ENCODE peak calls at places on chromosomes 11 and 22, in seven cellular contexts. One of them, this sample, is unnamed.

GRCh38 chr11:76200006-76200940 is 6.0 kb downstream of the WNT11 start:
- DNase-seq in adipocyte: no peak
- DNase-seq in IMR-90: no peak
- DNase-seq in HCT116: no peak
- DNase-seq in keratinocyte: no peak
- DNase-seq in neural progenitor cell: no peak
- DNase-seq in GM23248: no peak
- DNase-seq in this sample: no peak

GRCh38 chr11:46362146-46363030 is 15.1 kb downstream of the DGKZ start:
- DNase-seq in IMR-90: no peak
- DNase-seq in keratinocyte: no peak
- DNase-seq in adipocyte: no peak
- DNase-seq in neural progenitor cell: no peak
- DNase-seq in HCT116: no peak
- DNase-seq in GM23248: no peak
- DNase-seq in this sample: no peak

GRCh38 chr11:64854534-64855502 is 10.4 kb upstream of the CDC42BPG start:
- DNase-seq in GM23248: peak
- DNase-seq in HCT116: peak
- DNase-seq in IMR-90: peak
- DNase-seq in adipocyte: peak
- DNase-seq in neural progenitor cell: no peak
- DNase-seq in keratinocyte: peak
- DNase-seq in this sample: no peak

GRCh38 chr11:119519796-119520195 is 96.8 kb upstream of the THY1 start:
- DNase-seq in IMR-90: no peak
- DNase-seq in HCT116: no peak
- DNase-seq in adipocyte: no peak
- DNase-seq in GM23248: no peak
- DNase-seq in keratinocyte: no peak
- DNase-seq in neural progenitor cell: no peak
- DNase-seq in this sample: no peak

GRCh38 chr11:122128146-122128545 is 12.1 kb upstream of the BLID start:
- DNase-seq in neural progenitor cell: no peak
- DNase-seq in IMR-90: no peak
- DNase-seq in GM23248: no peak
- DNase-seq in HCT116: no peak
- DNase-seq in adipocyte: no peak
- DNase-seq in keratinocyte: no peak
- DNase-seq in this sample: no peak

GRCh38 chr11:18347471-18348125 is 25.2 kb downstream of the GTF2H1 start:
- DNase-seq in neural progenitor cell: no peak
- DNase-seq in GM23248: peak
- DNase-seq in adipocyte: peak
- DNase-seq in keratinocyte: no peak
- DNase-seq in IMR-90: peak
- DNase-seq in HCT116: no peak
- DNase-seq in this sample: no peak

GRCh38 chr11:10488581-10489443 is 33.7 kb downstream of the AMPD3 start:
- DNase-seq in adipocyte: no peak
- DNase-seq in keratinocyte: peak
- DNase-seq in IMR-90: no peak
- DNase-seq in neural progenitor cell: no peak
- DNase-seq in HCT116: no peak
- DNase-seq in GM23248: no peak
- DNase-seq in this sample: no peak

GRCh38 chr22:49433717-49434611 is 393.7 kb downstream of the BRD1 start:
- DNase-seq in IMR-90: no peak
- DNase-seq in adipocyte: no peak
- DNase-seq in HCT116: no peak
- DNase-seq in GM23248: no peak
- DNase-seq in neural progenitor cell: peak
- DNase-seq in keratinocyte: no peak
- DNase-seq in this sample: no peak

GRCh38 chr11:11407065-11407737 is 54.2 kb upstream of the CSNK2A3 start:
- DNase-seq in adipocyte: no peak
- DNase-seq in GM23248: no peak
- DNase-seq in IMR-90: no peak
- DNase-seq in keratinocyte: no peak
- DNase-seq in neural progenitor cell: no peak
- DNase-seq in HCT116: no peak
- DNase-seq in this sample: no peak

GRCh38 chr11:45037425-45038005 is 86.8 kb upstream of the TP53I11 start:
- DNase-seq in neural progenitor cell: no peak
- DNase-seq in IMR-90: no peak
- DNase-seq in keratinocyte: no peak
- DNase-seq in HCT116: no peak
- DNase-seq in GM23248: no peak
- DNase-seq in adipocyte: no peak
- DNase-seq in this sample: no peak

GRCh38 chr11:128157423-128158298 is 429.7 kb downstream of the ETS1 start:
- DNase-seq in HCT116: peak
- DNase-seq in IMR-90: peak
- DNase-seq in keratinocyte: no peak
- DNase-seq in adipocyte: peak
- DNase-seq in GM23248: peak
- DNase-seq in neural progenitor cell: peak
- DNase-seq in this sample: peak

GRCh38 chr11:122746050-122746478 is 90.5 kb downstream of the UBASH3B start:
- DNase-seq in IMR-90: no peak
- DNase-seq in neural progenitor cell: no peak
- DNase-seq in HCT116: no peak
- DNase-seq in keratinocyte: no peak
- DNase-seq in GM23248: no peak
- DNase-seq in adipocyte: no peak
- DNase-seq in this sample: no peak

GRCh38 chr22:22595001-22595835 is 36.2 kb upstream of the PRAME start:
- DNase-seq in keratinocyte: no peak
- DNase-seq in GM23248: no peak
- DNase-seq in adipocyte: no peak
- DNase-seq in HCT116: no peak
- DNase-seq in IMR-90: no peak
- DNase-seq in neural progenitor cell: no peak
- DNase-seq in this sample: no peak

GRCh38 chr11:25633230-25633629 is 698.7 kb upstream of the ANO3 start:
- DNase-seq in neural progenitor cell: no peak
- DNase-seq in keratinocyte: no peak
- DNase-seq in IMR-90: no peak
- DNase-seq in HCT116: no peak
- DNase-seq in GM23248: no peak
- DNase-seq in adipocyte: no peak
- DNase-seq in this sample: no peak

GRCh38 chr22:42060489-42060888 is 10.1 kb downstream of the NAGA start:
- DNase-seq in neural progenitor cell: no peak
- DNase-seq in HCT116: no peak
- DNase-seq in adipocyte: no peak
- DNase-seq in IMR-90: no peak
- DNase-seq in GM23248: no peak
- DNase-seq in keratinocyte: no peak
- DNase-seq in this sample: no peak

GRCh38 chr11:3920148-3920852 is 64.8 kb downstream of the STIM1 start:
- DNase-seq in adipocyte: peak
- DNase-seq in keratinocyte: no peak
- DNase-seq in neural progenitor cell: no peak
- DNase-seq in IMR-90: peak
- DNase-seq in HCT116: peak
- DNase-seq in GM23248: peak
- DNase-seq in this sample: no peak

GRCh38 chr11:108221981-108222685 is at the start of gene NPAT:
- DNase-seq in keratinocyte: no peak
- DNase-seq in IMR-90: no peak
- DNase-seq in adipocyte: no peak
- DNase-seq in HCT116: no peak
- DNase-seq in neural progenitor cell: no peak
- DNase-seq in GM23248: no peak
- DNase-seq in this sample: peak

GRCh38 chr22:37521236-37521739 is 2.1 kb upstream of the CARD10 start:
- DNase-seq in GM23248: no peak
- DNase-seq in neural progenitor cell: no peak
- DNase-seq in keratinocyte: no peak
- DNase-seq in IMR-90: no peak
- DNase-seq in HCT116: no peak
- DNase-seq in adipocyte: no peak
- DNase-seq in this sample: no peak

GRCh38 chr22:37520754-37521153 is 1.5 kb upstream of the CARD10 start:
- DNase-seq in neural progenitor cell: no peak
- DNase-seq in IMR-90: no peak
- DNase-seq in adipocyte: no peak
- DNase-seq in HCT116: no peak
- DNase-seq in keratinocyte: no peak
- DNase-seq in GM23248: no peak
- DNase-seq in this sample: no peak

GRCh38 chr22:37517826-37518450 is 1.3 kb downstream of the CARD10 start:
- DNase-seq in IMR-90: no peak
- DNase-seq in adipocyte: no peak
- DNase-seq in neural progenitor cell: no peak
- DNase-seq in keratinocyte: no peak
- DNase-seq in HCT116: no peak
- DNase-seq in GM23248: no peak
- DNase-seq in this sample: no peak

GRCh38 chr22:37518509-37519267 is 527 bp downstream of the CARD10 start:
- DNase-seq in neural progenitor cell: peak
- DNase-seq in adipocyte: no peak
- DNase-seq in IMR-90: no peak
- DNase-seq in HCT116: no peak
- DNase-seq in GM23248: peak
- DNase-seq in keratinocyte: no peak
- DNase-seq in this sample: no peak

DNA sequence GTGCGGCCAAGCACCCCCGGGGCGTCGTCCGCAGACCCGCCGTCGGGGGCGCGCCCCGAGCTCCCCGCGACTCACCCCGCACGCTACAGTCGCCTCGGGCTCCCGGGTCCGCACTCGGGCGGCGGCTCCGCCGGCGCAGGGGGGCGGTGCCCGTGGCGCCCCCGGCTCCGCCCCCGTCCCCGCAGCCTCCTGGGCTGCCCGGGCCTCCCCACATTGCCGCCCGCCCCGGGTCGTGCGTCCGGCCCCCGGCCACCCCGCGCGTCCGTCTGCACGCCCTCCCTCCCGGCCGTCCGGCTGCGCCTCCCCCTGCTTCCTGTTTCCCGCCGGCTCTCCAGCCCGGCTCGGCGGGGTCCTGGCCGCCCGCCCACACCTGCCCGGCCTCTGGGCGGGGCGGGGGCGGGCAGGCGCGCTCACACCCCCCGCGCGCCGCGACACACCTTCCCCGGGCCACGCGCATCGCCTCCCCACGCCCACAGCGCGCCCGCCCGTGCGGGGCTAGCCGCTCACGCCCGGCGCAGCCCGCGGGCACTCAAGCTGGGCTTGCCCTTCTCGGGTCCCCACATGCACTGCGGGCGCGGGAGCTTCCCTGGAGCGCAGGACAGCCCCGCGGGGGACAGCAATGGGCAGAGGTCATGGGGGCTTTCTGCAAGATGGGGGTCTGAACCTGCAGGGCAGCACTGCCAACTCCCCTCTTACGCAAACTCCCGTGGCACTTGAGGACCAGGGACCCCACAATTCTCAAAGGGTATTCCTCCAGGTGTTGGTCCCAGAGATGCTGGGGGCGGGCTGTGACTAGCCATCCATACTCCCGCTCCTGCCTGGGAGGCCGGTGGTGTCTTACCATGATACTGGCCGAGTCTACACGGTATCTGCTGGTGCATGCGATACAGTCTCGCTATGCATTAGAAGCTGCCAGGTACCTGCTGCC is at the start of gene CARD10:
- DNase-seq in HCT116: no peak
- DNase-seq in neural progenitor cell: peak
- DNase-seq in keratinocyte: no peak
- DNase-seq in GM23248: peak
- DNase-seq in adipocyte: peak
- DNase-seq in IMR-90: no peak
- DNase-seq in this sample: no peak
- H3K9ac ChIP-seq in HCT116: peak
- H3K9ac ChIP-seq in neural progenitor cell: no peak
- H3K9ac ChIP-seq in keratinocyte: peak
- H3K9ac ChIP-seq in GM23248: peak
- H3K9ac ChIP-seq in adipocyte: peak
- H3K9ac ChIP-seq in IMR-90: peak
- H3K9ac ChIP-seq in this sample: peak

GRCh38 chr11:70312401-70313357 is 42.2 kb downstream of the PPFIA1 start:
- DNase-seq in neural progenitor cell: no peak
- DNase-seq in keratinocyte: no peak
- DNase-seq in adipocyte: no peak
- DNase-seq in HCT116: no peak
- DNase-seq in IMR-90: no peak
- DNase-seq in GM23248: no peak
- DNase-seq in this sample: no peak
- H3K9ac ChIP-seq in neural progenitor cell: no peak
- H3K9ac ChIP-seq in keratinocyte: no peak
- H3K9ac ChIP-seq in adipocyte: no peak
- H3K9ac ChIP-seq in HCT116: no peak
- H3K9ac ChIP-seq in IMR-90: no peak
- H3K9ac ChIP-seq in GM23248: no peak
- H3K9ac ChIP-seq in this sample: no peak

GRCh38 chr22:43482310-43482625 is 70.5 kb downstream of the MPPED1 start:
- DNase-seq in adipocyte: no peak
- DNase-seq in GM23248: no peak
- DNase-seq in keratinocyte: no peak
- DNase-seq in IMR-90: no peak
- DNase-seq in neural progenitor cell: no peak
- DNase-seq in HCT116: no peak
- DNase-seq in this sample: no peak
- H3K9ac ChIP-seq in adipocyte: no peak
- H3K9ac ChIP-seq in GM23248: no peak
- H3K9ac ChIP-seq in keratinocyte: no peak
- H3K9ac ChIP-seq in IMR-90: no peak
- H3K9ac ChIP-seq in neural progenitor cell: no peak
- H3K9ac ChIP-seq in HCT116: no peak
- H3K9ac ChIP-seq in this sample: no peak

GRCh38 chr11:132056689-132057088 is 686.3 kb downstream of the NTM start:
- DNase-seq in neural progenitor cell: no peak
- DNase-seq in adipocyte: peak
- DNase-seq in IMR-90: peak
- DNase-seq in HCT116: no peak
- DNase-seq in keratinocyte: no peak
- DNase-seq in GM23248: peak
- DNase-seq in this sample: no peak
- H3K9ac ChIP-seq in neural progenitor cell: no peak
- H3K9ac ChIP-seq in adipocyte: no peak
- H3K9ac ChIP-seq in IMR-90: no peak
- H3K9ac ChIP-seq in HCT116: no peak
- H3K9ac ChIP-seq in keratinocyte: no peak
- H3K9ac ChIP-seq in GM23248: no peak
- H3K9ac ChIP-seq in this sample: no peak

This sample was measured in NT2/D1.